ENCODE peak calls at places on chromosomes 16 and 17, in seven cellular contexts. V, H, D, Q, W, O and E are unnamed samples.

GRCh38 chr16:58024673-58025350 is 742 bp upstream of the MMP15 start:
- DNase-seq in V (peak), H (no peak), D (peak), Q (peak), W (no peak), O (no peak), E (no peak)

GRCh38 chr16:85675528-85675927 is 13.2 kb downstream of the GINS2 start:
- DNase-seq in V (peak), H (no peak), D (no peak), Q (no peak), W (peak), O (no peak), E (no peak)

GRCh38 chr17:36901506-36901905 is 35.8 kb upstream of the LHX1 start:
- DNase-seq in V (peak), H (peak), D (peak), Q (no peak), W (peak), O (no peak), E (no peak)

GRCh38 chr17:50280068-50280467 is 5.8 kb downstream of the TMEM92 start:
- DNase-seq in V (no peak), H (no peak), D (no peak), Q (no peak), W (no peak), O (no peak), E (no peak)

GRCh38 chr17:41527076-41528023 is 758 bp downstream of the KRT19 start:
- DNase-seq in V (no peak), H (no peak), D (peak), Q (no peak), W (no peak), O (no peak), E (no peak)

GRCh38 chr17:43212641-43213490 is 1.2 kb downstream of the TMEM106A start:
- DNase-seq in V (no peak), H (no peak), D (no peak), Q (no peak), W (no peak), O (no peak), E (no peak)

GRCh38 chr17:4576729-4577322 is 7.5 kb upstream of the SMTNL2 start:
- DNase-seq in V (no peak), H (no peak), D (peak), Q (peak), W (no peak), O (no peak), E (no peak)

GRCh38 chr17:10197721-10198508 is 491 bp downstream of the GAS7 start:
- DNase-seq in V (no peak), H (no peak), D (peak), Q (no peak), W (no peak), O (no peak), E (no peak)

GRCh38 chr17:39950871-39951348 is 11.9 kb upstream of the GSDMA start:
- DNase-seq in V (no peak), H (no peak), D (no peak), Q (peak), W (no peak), O (no peak), E (no peak)

GRCh38 chr17:80646328-80646727 is 101.7 kb downstream of the RPTOR start:
- DNase-seq in V (no peak), H (no peak), D (no peak), Q (no peak), W (no peak), O (no peak), E (no peak)

GRCh38 chr17:63700528-63701441 is 860 bp upstream of the LIMD2 start:
- DNase-seq in V (no peak), H (peak), D (peak), Q (no peak), W (peak), O (no peak), E (no peak)

GRCh38 chr16:30609002-30609927 is 924 bp downstream of the ZNF689 start:
- DNase-seq in V (no peak), H (peak), D (peak), Q (peak), W (peak), O (no peak), E (peak)

GRCh38 chr17:49759203-49759602 is 4.7 kb downstream of the FAM117A start:
- DNase-seq in V (no peak), H (no peak), D (no peak), Q (no peak), W (no peak), O (no peak), E (no peak)

GRCh38 chr17:35460354-35460851 is 11.8 kb upstream of the SLFN13 start:
- DNase-seq in V (peak), H (no peak), D (peak), Q (peak), W (no peak), O (no peak), E (peak)

GRCh38 chr16:1782408-1783247 is at the start of the genes NUBP2 and SPSB3:
- DNase-seq in V (peak), H (peak), D (peak), Q (peak), W (peak), O (peak), E (peak)

GRCh38 chr16:17334096-17334495 is 136.7 kb downstream of the XYLT1 start:
- DNase-seq in V (no peak), H (peak), D (no peak), Q (no peak), W (peak), O (peak), E (peak)

GRCh38 chr17:65030618-65031017 is 25.9 kb downstream of the GNA13 start:
- DNase-seq in V (no peak), H (no peak), D (no peak), Q (no peak), W (no peak), O (no peak), E (no peak)

GRCh38 chr16:77113835-77114234 is 77.2 kb upstream of the MON1B start:
- DNase-seq in V (no peak), H (no peak), D (no peak), Q (no peak), W (no peak), O (no peak), E (no peak)

GRCh38 chr17:80812362-80813088 is 179.1 kb upstream of the CHMP6 start:
- DNase-seq in V (no peak), H (no peak), D (peak), Q (peak), W (no peak), O (no peak), E (no peak)

GRCh38 chr17:37142294-37142944 is 193.7 kb downstream of the AATF start:
- DNase-seq in V (no peak), H (no peak), D (no peak), Q (no peak), W (no peak), O (no peak), E (no peak)

GRCh38 chr17:66777689-66778225 is 57.2 kb upstream of the CACNG5 start:
- DNase-seq in V (no peak), H (peak), D (peak), Q (no peak), W (peak), O (no peak), E (no peak)

GRCh38 chr17:16363749-16364536 is 10.7 kb upstream of the CENPV start:
- DNase-seq in V (peak), H (peak), D (peak), Q (peak), W (peak), O (no peak), E (peak)

GRCh38 chr16:19911204-19911603 is 26.6 kb upstream of the GPRC5B start:
- DNase-seq in V (no peak), H (no peak), D (no peak), Q (no peak), W (no peak), O (no peak), E (no peak)

GRCh38 chr17:75752405-75753192 is 12.4 kb downstream of the GALK1 start:
- DNase-seq in V (no peak), H (no peak), D (peak), Q (no peak), W (no peak), O (no peak), E (no peak)

GRCh38 chr17:18323007-18323406 is 7.9 kb downstream of the SMCR8 start:
- DNase-seq in V (peak), H (no peak), D (no peak), Q (no peak), W (peak), O (no peak), E (no peak)

GRCh38 chr17:48471807-48472484 is 41.9 kb upstream of the SKAP1 start:
- DNase-seq in V (no peak), H (no peak), D (peak), Q (no peak), W (no peak), O (no peak), E (no peak)

GRCh38 chr17:79897243-79898063 is 58.2 kb upstream of the CBX4 start:
- DNase-seq in V (no peak), H (no peak), D (no peak), Q (no peak), W (no peak), O (no peak), E (no peak)

GRCh38 chr17:45246861-45247428 is 14.9 kb downstream of the SPATA32 start:
- DNase-seq in V (peak), H (no peak), D (peak), Q (peak), W (peak), O (no peak), E (no peak)

GRCh38 chr16:86955136-86955890 is 361.9 kb downstream of the C16orf95 start:
- DNase-seq in V (no peak), H (no peak), D (no peak), Q (no peak), W (no peak), O (no peak), E (no peak)

GRCh38 chr17:28271431-28271830 is 47.6 kb upstream of the TMEM97 start:
- DNase-seq in V (no peak), H (no peak), D (no peak), Q (no peak), W (no peak), O (no peak), E (no peak)

GRCh38 chr17:67223924-67224323 is 21.1 kb downstream of the HELZ start:
- DNase-seq in V (peak), H (no peak), D (no peak), Q (peak), W (no peak), O (no peak), E (peak)

GRCh38 chr16:81185416-81185815 is 53.1 kb upstream of the BCO1 start:
- DNase-seq in V (no peak), H (no peak), D (no peak), Q (no peak), W (no peak), O (no peak), E (no peak)

GRCh38 chr17:61175298-61176142 is 224.1 kb upstream of the TBX2 start:
- DNase-seq in V (no peak), H (no peak), D (no peak), Q (no peak), W (no peak), O (no peak), E (no peak)

GRCh38 chr17:16001498-16001897 is 1.9 kb downstream of the TTC19 start:
- DNase-seq in V (peak), H (no peak), D (no peak), Q (no peak), W (no peak), O (no peak), E (no peak)

GRCh38 chr16:884232-884631 is 83.7 kb upstream of the GNG13 start:
- DNase-seq in V (no peak), H (no peak), D (no peak), Q (no peak), W (no peak), O (no peak), E (no peak)

GRCh38 chr17:82845163-82845807 is 5.5 kb upstream of the ZNF750 start:
- DNase-seq in V (no peak), H (no peak), D (no peak), Q (no peak), W (no peak), O (no peak), E (no peak)

GRCh38 chr17:73598131-73598680 is 46.0 kb downstream of the SDK2 start:
- DNase-seq in V (no peak), H (no peak), D (no peak), Q (no peak), W (no peak), O (no peak), E (no peak)

GRCh38 chr17:62644487-62645173 is 17.2 kb downstream of the MRC2 start:
- DNase-seq in V (peak), H (no peak), D (peak), Q (no peak), W (no peak), O (no peak), E (no peak)

GRCh38 chr17:39591958-39592954 is 15.5 kb downstream of the NEUROD2 start:
- DNase-seq in V (peak), H (peak), D (peak), Q (no peak), W (peak), O (no peak), E (peak)

GRCh38 chr16:4832698-4833343 is 14.3 kb downstream of the GLYR1 start:
- DNase-seq in V (no peak), H (no peak), D (no peak), Q (no peak), W (no peak), O (no peak), E (no peak)
- TF ChIP-seq CTCF in V (no peak), H (no peak), D (no peak), Q (no peak), W (no peak), O (no peak), E (no peak)

DNA sequence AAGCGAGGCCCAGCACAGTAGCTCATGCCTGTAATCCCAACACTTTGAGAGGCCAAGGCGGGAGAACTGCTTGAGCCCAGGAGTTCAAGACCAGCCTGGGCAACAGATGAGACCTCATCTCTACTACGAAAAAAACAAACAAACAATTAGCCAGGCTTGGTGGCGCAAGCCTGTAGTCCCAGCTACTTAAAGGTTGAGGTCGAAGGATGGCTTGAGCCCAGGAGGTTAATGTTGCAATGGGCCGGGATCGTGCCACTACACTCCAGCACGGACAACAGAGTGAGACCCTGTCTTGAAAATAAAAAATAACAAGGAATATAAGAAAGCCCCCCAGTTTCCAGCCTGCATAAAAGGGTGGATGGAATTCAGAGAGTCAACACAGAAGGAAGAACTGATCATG is 40.3 kb downstream of the ARHGAP17 start:
- DNase-seq in V (no peak), H (no peak), D (no peak), Q (no peak), W (no peak), O (no peak), E (no peak)
- H3K27ac ChIP-seq in V (peak), H (no peak), D (no peak), Q (no peak), W (no peak), O (no peak), E (no peak)

GRCh38 chr17:69067274-69068047 is 6.7 kb upstream of the ABCA9 start:
- DNase-seq in V (no peak), H (no peak), D (peak), Q (no peak), W (no peak), O (no peak), E (no peak)
- TF ChIP-seq CTCF in V (no peak), H (no peak), D (peak), Q (no peak), W (no peak), O (peak), E (no peak)

DNA sequence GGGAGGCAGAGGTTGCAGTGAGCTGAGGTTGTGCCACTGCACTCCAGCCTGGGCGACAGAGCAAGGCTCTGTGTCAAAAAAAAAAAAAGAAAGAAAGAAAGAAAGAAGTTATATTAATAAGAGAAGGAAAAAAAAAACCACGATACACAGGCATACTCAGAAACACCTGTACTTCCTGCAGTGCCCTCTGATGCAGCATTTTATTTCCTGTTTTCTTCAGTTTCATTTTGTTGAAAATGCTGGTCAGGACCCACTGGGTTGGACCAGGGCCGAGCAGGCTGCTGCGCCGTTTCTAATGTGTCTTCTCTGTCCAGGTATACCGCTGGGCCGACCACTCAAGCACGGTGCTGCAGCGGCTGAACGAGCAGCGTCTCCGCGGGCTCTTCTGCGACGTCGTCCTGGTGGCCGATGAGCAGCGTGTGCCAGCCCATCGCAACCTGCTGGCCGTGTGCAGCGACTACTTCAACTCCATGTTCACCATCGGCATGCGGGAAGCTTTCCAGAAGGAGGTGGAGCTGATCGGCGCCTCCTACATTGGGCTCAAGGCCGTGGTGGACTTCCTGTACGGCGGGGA is 8.3 kb downstream of the KLHL36 start:
- DNase-seq in V (no peak), H (no peak), D (no peak), Q (no peak), W (no peak), O (no peak), E (no peak)
- H3K27ac ChIP-seq in V (no peak), H (no peak), D (no peak), Q (no peak), W (no peak), O (no peak), E (no peak)

GRCh38 chr16:3457434-3458252 is 14.2 kb downstream of the NAA60 start:
- DNase-seq in V (peak), H (peak), D (peak), Q (peak), W (peak), O (peak), E (peak)
- TF ChIP-seq CTCF in V (peak), H (no peak), D (peak), Q (peak), W (peak), O (peak), E (peak)

GRCh38 chr17:77381185-77381700 is 240.5 kb downstream of the SEC14L1 start:
- DNase-seq in V (no peak), H (no peak), D (no peak), Q (no peak), W (no peak), O (no peak), E (no peak)

GRCh38 chr17:77381731-77382130 is 241.0 kb downstream of the SEC14L1 start:
- DNase-seq in V (no peak), H (no peak), D (no peak), Q (no peak), W (no peak), O (no peak), E (no peak)

GRCh38 chr17:77383613-77384608 is 243.1 kb downstream of the SEC14L1 start:
- DNase-seq in V (no peak), H (no peak), D (no peak), Q (no peak), W (no peak), O (no peak), E (no peak)

GRCh38 chr17:77382356-77382911 is 241.7 kb downstream of the SEC14L1 start:
- DNase-seq in V (no peak), H (no peak), D (peak), Q (no peak), W (no peak), O (no peak), E (no peak)

GRCh38 chr17:77382966-77383612 is 242.3 kb downstream of the SEC14L1 start:
- DNase-seq in V (no peak), H (peak), D (no peak), Q (no peak), W (peak), O (peak), E (no peak)
- H3K27ac ChIP-seq in V (peak), H (no peak), D (no peak), Q (no peak), W (peak), O (peak), E (peak)

GRCh38 chr17:47317119-47317518 is 6.6 kb upstream of the EFCAB13 start:
- DNase-seq in V (no peak), H (peak), D (no peak), Q (no peak), W (peak), O (no peak), E (no peak)

GRCh38 chr17:47320879-47321502 is 2.8 kb upstream of the EFCAB13 start:
- DNase-seq in V (no peak), H (no peak), D (no peak), Q (no peak), W (no peak), O (no peak), E (no peak)

GRCh38 chr17:47316316-47316715 is 7.4 kb upstream of the EFCAB13 start:
- DNase-seq in V (no peak), H (peak), D (no peak), Q (no peak), W (peak), O (no peak), E (no peak)

GRCh38 chr17:47315451-47316266 is 8.1 kb upstream of the EFCAB13 start:
- DNase-seq in V (peak), H (peak), D (no peak), Q (peak), W (peak), O (peak), E (peak)

DNA sequence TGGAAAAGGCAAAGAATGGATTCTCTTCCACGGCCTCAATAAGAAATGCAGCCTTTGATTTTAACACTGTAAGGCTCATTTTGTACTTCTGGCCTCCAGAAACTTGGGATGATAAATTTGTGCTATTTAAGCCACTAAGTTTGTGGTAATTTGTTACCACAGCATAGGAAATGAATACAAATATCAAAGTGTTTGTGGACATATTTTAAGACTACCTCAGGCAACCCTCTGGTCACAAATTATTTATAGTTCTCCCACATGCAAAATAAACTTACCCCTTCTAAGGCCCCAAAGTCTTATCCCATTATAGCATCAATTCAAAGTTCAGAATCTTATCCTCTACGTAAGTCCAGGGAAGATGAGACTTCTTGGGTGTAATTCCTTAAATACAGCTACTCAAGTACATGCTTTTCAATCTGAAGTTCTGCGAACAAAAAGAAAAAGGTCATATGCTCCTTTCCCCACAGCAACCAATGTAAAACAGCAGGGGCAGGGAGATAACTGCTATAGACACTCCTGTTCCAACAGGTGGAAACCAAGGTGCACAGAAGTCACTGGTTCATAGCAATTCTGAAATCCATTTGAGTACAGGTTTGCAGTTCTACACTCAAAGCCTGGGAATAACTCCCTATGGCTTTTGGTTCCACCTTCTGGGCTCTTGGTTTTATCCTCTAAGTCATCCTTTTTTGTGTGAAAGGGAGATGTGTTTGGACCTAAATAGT is 5.4 kb upstream of the EFCAB13 start:
- DNase-seq in V (no peak), H (no peak), D (no peak), Q (no peak), W (no peak), O (no peak), E (no peak)
- TF ChIP-seq CTCF in V (no peak), H (no peak), D (no peak), Q (peak), W (no peak), O (no peak), E (no peak)